ENCODE peak calls at places on chromosomes 5 and 9, in ten cellular contexts. One of them, this sample, is unnamed.

GRCh38 chr9:4615251-4615650 is 46.8 kb upstream of the PLPP6 start:
- DNase-seq in IMR-90: peak; percentile 64
- DNase-seq in psoas muscle: no peak
- DNase-seq in OCI-LY7: no peak
- DNase-seq in SK-N-SH: no peak
- DNase-seq in stomach: no peak
- DNase-seq in colonic mucosa: no peak
- DNase-seq in sigmoid colon: no peak
- DNase-seq in CD4-positive, CD25-positive, alpha-beta regulatory T cell: no peak
- DNase-seq in fibroblast of lung: peak; percentile 86
- DNase-seq in this sample: no peak

GRCh38 chr9:120856700-120857099 is 14.0 kb upstream of the PSMD5 start:
- DNase-seq in IMR-90: no peak
- DNase-seq in psoas muscle: no peak
- DNase-seq in OCI-LY7: no peak
- DNase-seq in SK-N-SH: no peak
- DNase-seq in stomach: peak; percentile 88
- DNase-seq in colonic mucosa: peak; percentile 75
- DNase-seq in sigmoid colon: no peak
- DNase-seq in CD4-positive, CD25-positive, alpha-beta regulatory T cell: no peak
- DNase-seq in fibroblast of lung: no peak
- DNase-seq in this sample: no peak

GRCh38 chr9:97041898-97042297 is 3.0 kb upstream of the CTSV start:
- DNase-seq in IMR-90: no peak
- DNase-seq in psoas muscle: no peak
- DNase-seq in OCI-LY7: no peak
- DNase-seq in SK-N-SH: no peak
- DNase-seq in stomach: no peak
- DNase-seq in colonic mucosa: peak; percentile 64
- DNase-seq in sigmoid colon: no peak
- DNase-seq in CD4-positive, CD25-positive, alpha-beta regulatory T cell: no peak
- DNase-seq in fibroblast of lung: no peak
- DNase-seq in this sample: no peak

GRCh38 chr5:111641533-111642230 is 115.3 kb downstream of the NREP start:
- DNase-seq in IMR-90: peak; percentile 90
- DNase-seq in psoas muscle: no peak
- DNase-seq in OCI-LY7: no peak
- DNase-seq in SK-N-SH: no peak
- DNase-seq in stomach: no peak
- DNase-seq in colonic mucosa: no peak
- DNase-seq in sigmoid colon: no peak
- DNase-seq in CD4-positive, CD25-positive, alpha-beta regulatory T cell: no peak
- DNase-seq in fibroblast of lung: peak; percentile 71
- DNase-seq in this sample: no peak

GRCh38 chr9:13728121-13728520 is 448.6 kb upstream of the MPDZ start:
- DNase-seq in IMR-90: no peak
- DNase-seq in psoas muscle: peak; percentile 40
- DNase-seq in OCI-LY7: no peak
- DNase-seq in SK-N-SH: no peak
- DNase-seq in stomach: no peak
- DNase-seq in colonic mucosa: no peak
- DNase-seq in sigmoid colon: peak; percentile 71
- DNase-seq in CD4-positive, CD25-positive, alpha-beta regulatory T cell: no peak
- DNase-seq in fibroblast of lung: no peak
- DNase-seq in this sample: no peak

GRCh38 chr9:38068616-38068865 is 486 bp downstream of the SHB start:
- DNase-seq in IMR-90: peak; percentile 59
- DNase-seq in psoas muscle: no peak
- DNase-seq in OCI-LY7: peak; percentile 30
- DNase-seq in SK-N-SH: peak; percentile 76
- DNase-seq in stomach: peak; percentile 46
- DNase-seq in colonic mucosa: peak; percentile 49
- DNase-seq in sigmoid colon: peak; percentile 73
- DNase-seq in CD4-positive, CD25-positive, alpha-beta regulatory T cell: peak; percentile 11
- DNase-seq in fibroblast of lung: peak; percentile 62
- DNase-seq in this sample: no peak

GRCh38 chr5:150599917-150600511 is 40.4 kb upstream of the SYNPO start:
- DNase-seq in IMR-90: peak; percentile 86
- DNase-seq in psoas muscle: peak; percentile 76
- DNase-seq in OCI-LY7: no peak
- DNase-seq in SK-N-SH: peak; percentile 86
- DNase-seq in stomach: peak; percentile 86
- DNase-seq in colonic mucosa: peak; percentile 90
- DNase-seq in sigmoid colon: peak; percentile 86
- DNase-seq in CD4-positive, CD25-positive, alpha-beta regulatory T cell: no peak
- DNase-seq in fibroblast of lung: peak; percentile 75
- DNase-seq in this sample: peak; percentile 91

GRCh38 chr5:93995126-93995621 is 253.8 kb upstream of the POU5F2 start:
- DNase-seq in IMR-90: no peak
- DNase-seq in psoas muscle: no peak
- DNase-seq in OCI-LY7: no peak
- DNase-seq in SK-N-SH: no peak
- DNase-seq in stomach: no peak
- DNase-seq in colonic mucosa: no peak
- DNase-seq in sigmoid colon: no peak
- DNase-seq in CD4-positive, CD25-positive, alpha-beta regulatory T cell: no peak
- DNase-seq in fibroblast of lung: peak; percentile 11
- DNase-seq in this sample: no peak

GRCh38 chr9:99024959-99025358 is 80.0 kb upstream of the TGFBR1 start:
- DNase-seq in IMR-90: peak; percentile 84
- DNase-seq in psoas muscle: no peak
- DNase-seq in OCI-LY7: no peak
- DNase-seq in SK-N-SH: no peak
- DNase-seq in stomach: no peak
- DNase-seq in colonic mucosa: no peak
- DNase-seq in sigmoid colon: no peak
- DNase-seq in CD4-positive, CD25-positive, alpha-beta regulatory T cell: no peak
- DNase-seq in fibroblast of lung: peak; percentile 64
- DNase-seq in this sample: peak; percentile 13

GRCh38 chr9:109101202-109101595 is 18.5 kb downstream of the TMEM245 start:
- DNase-seq in IMR-90: no peak
- DNase-seq in psoas muscle: no peak
- DNase-seq in OCI-LY7: no peak
- DNase-seq in SK-N-SH: no peak
- DNase-seq in stomach: no peak
- DNase-seq in colonic mucosa: no peak
- DNase-seq in sigmoid colon: no peak
- DNase-seq in CD4-positive, CD25-positive, alpha-beta regulatory T cell: no peak
- DNase-seq in fibroblast of lung: no peak
- DNase-seq in this sample: no peak

GRCh38 chr9:119771336-119771735 is 402.1 kb upstream of the BRINP1 start:
- DNase-seq in IMR-90: no peak
- DNase-seq in psoas muscle: no peak
- DNase-seq in OCI-LY7: no peak
- DNase-seq in SK-N-SH: no peak
- DNase-seq in stomach: no peak
- DNase-seq in colonic mucosa: no peak
- DNase-seq in sigmoid colon: no peak
- DNase-seq in CD4-positive, CD25-positive, alpha-beta regulatory T cell: no peak
- DNase-seq in fibroblast of lung: no peak
- DNase-seq in this sample: no peak

GRCh38 chr5:131280417-131280816 is 16.6 kb downstream of the CDC42SE2 start:
- DNase-seq in IMR-90: no peak
- DNase-seq in psoas muscle: no peak
- DNase-seq in OCI-LY7: no peak
- DNase-seq in SK-N-SH: no peak
- DNase-seq in stomach: no peak
- DNase-seq in colonic mucosa: no peak
- DNase-seq in sigmoid colon: no peak
- DNase-seq in CD4-positive, CD25-positive, alpha-beta regulatory T cell: no peak
- DNase-seq in fibroblast of lung: no peak
- DNase-seq in this sample: no peak
- H3K4me1 ChIP-seq in IMR-90: peaks cover 4% of the 10 kb centered on the region
- H3K4me1 ChIP-seq in psoas muscle: peaks cover 8% of the 10 kb centered on the region
- H3K4me1 ChIP-seq in OCI-LY7: peaks cover 41% of the 10 kb centered on the region
- H3K4me1 ChIP-seq in SK-N-SH: peaks cover 15% of the 10 kb centered on the region
- H3K4me1 ChIP-seq in stomach: peaks cover 16% of the 10 kb centered on the region
- H3K4me1 ChIP-seq in colonic mucosa: peaks cover 17% of the 10 kb centered on the region
- H3K4me1 ChIP-seq in sigmoid colon: no peaks in the 10 kb centered on the region
- H3K4me1 ChIP-seq in CD4-positive, CD25-positive, alpha-beta regulatory T cell: peaks cover 84% of the 10 kb centered on the region
- H3K4me1 ChIP-seq in fibroblast of lung: no peaks in the 10 kb centered on the region
- H3K4me1 ChIP-seq in this sample: peaks cover 5% of the 10 kb centered on the region

GRCh38 chr9:74949859-74950258 is 2.9 kb downstream of the C9orf40 start:
- DNase-seq in IMR-90: no peak
- DNase-seq in psoas muscle: no peak
- DNase-seq in OCI-LY7: no peak
- DNase-seq in SK-N-SH: no peak
- DNase-seq in stomach: no peak
- DNase-seq in colonic mucosa: no peak
- DNase-seq in sigmoid colon: no peak
- DNase-seq in CD4-positive, CD25-positive, alpha-beta regulatory T cell: no peak
- DNase-seq in fibroblast of lung: no peak
- DNase-seq in this sample: no peak
- H3K4me1 ChIP-seq in IMR-90: no peaks in the 10 kb centered on the region
- H3K4me1 ChIP-seq in psoas muscle: peaks cover 14% of the 10 kb centered on the region
- H3K4me1 ChIP-seq in OCI-LY7: peaks cover 32% of the 10 kb centered on the region
- H3K4me1 ChIP-seq in SK-N-SH: no peaks in the 10 kb centered on the region
- H3K4me1 ChIP-seq in stomach: no peaks in the 10 kb centered on the region
- H3K4me1 ChIP-seq in colonic mucosa: no peaks in the 10 kb centered on the region
- H3K4me1 ChIP-seq in sigmoid colon: no peaks in the 10 kb centered on the region
- H3K4me1 ChIP-seq in CD4-positive, CD25-positive, alpha-beta regulatory T cell: peaks cover 7% of the 10 kb centered on the region
- H3K4me1 ChIP-seq in fibroblast of lung: no peaks in the 10 kb centered on the region
- H3K4me1 ChIP-seq in this sample: peaks cover 7% of the 10 kb centered on the region

GRCh38 chr5:117690603-117691002 is 1116.0 kb upstream of the SEMA6A start:
- DNase-seq in IMR-90: no peak
- DNase-seq in psoas muscle: no peak
- DNase-seq in OCI-LY7: no peak
- DNase-seq in SK-N-SH: no peak
- DNase-seq in stomach: no peak
- DNase-seq in colonic mucosa: no peak
- DNase-seq in sigmoid colon: no peak
- DNase-seq in CD4-positive, CD25-positive, alpha-beta regulatory T cell: no peak
- DNase-seq in fibroblast of lung: no peak
- DNase-seq in this sample: no peak
- H3K4me1 ChIP-seq in IMR-90: no peaks in the 10 kb centered on the region
- H3K4me1 ChIP-seq in psoas muscle: no peaks in the 10 kb centered on the region
- H3K4me1 ChIP-seq in OCI-LY7: no peaks in the 10 kb centered on the region
- H3K4me1 ChIP-seq in SK-N-SH: no peaks in the 10 kb centered on the region
- H3K4me1 ChIP-seq in stomach: no peaks in the 10 kb centered on the region
- H3K4me1 ChIP-seq in colonic mucosa: no peaks in the 10 kb centered on the region
- H3K4me1 ChIP-seq in sigmoid colon: no peaks in the 10 kb centered on the region
- H3K4me1 ChIP-seq in CD4-positive, CD25-positive, alpha-beta regulatory T cell: no peaks in the 10 kb centered on the region
- H3K4me1 ChIP-seq in fibroblast of lung: no peaks in the 10 kb centered on the region
- H3K4me1 ChIP-seq in this sample: no peaks in the 10 kb centered on the region

DNA sequence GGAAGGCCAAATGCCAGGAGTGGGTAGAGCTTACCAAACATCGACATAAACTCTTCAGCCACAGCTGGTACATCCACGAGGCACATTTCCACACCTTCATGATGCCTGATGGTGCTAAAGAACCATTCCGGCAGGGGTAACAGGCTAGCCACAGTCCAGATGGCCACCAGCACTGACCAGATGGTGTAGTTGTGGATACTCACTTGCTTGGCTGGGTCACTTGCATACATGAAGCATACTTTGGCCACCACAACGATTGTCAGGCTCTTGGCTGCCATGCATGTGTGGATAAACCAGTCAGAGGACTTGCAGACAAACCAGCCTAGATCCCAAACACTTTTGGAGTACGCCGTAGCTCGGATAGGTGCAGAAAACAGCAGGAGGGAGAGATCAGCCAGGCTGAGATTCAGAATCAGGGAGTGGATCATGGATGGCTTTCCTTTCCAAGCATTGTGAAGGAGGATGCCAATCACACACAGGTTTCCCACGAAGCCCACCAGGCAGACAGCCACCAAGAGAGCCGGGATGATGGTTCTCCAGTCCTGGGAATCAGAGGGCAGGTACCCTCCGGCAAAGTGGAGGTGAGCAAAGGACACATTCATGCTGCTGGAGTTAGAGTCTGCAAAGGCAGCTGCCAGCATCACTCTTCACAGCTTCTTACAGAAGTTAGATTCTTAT is 378 bp downstream of the GPR151 start:
- DNase-seq in IMR-90: no peak
- DNase-seq in psoas muscle: no peak
- DNase-seq in OCI-LY7: no peak
- DNase-seq in SK-N-SH: no peak
- DNase-seq in stomach: no peak
- DNase-seq in colonic mucosa: no peak
- DNase-seq in sigmoid colon: no peak
- DNase-seq in CD4-positive, CD25-positive, alpha-beta regulatory T cell: no peak
- DNase-seq in fibroblast of lung: no peak
- DNase-seq in this sample: no peak
- H3K4me1 ChIP-seq in IMR-90: no peaks in the 10 kb centered on the region
- H3K4me1 ChIP-seq in psoas muscle: no peaks in the 10 kb centered on the region
- H3K4me1 ChIP-seq in OCI-LY7: no peaks in the 10 kb centered on the region
- H3K4me1 ChIP-seq in SK-N-SH: no peaks in the 10 kb centered on the region
- H3K4me1 ChIP-seq in stomach: no peaks in the 10 kb centered on the region
- H3K4me1 ChIP-seq in colonic mucosa: no peaks in the 10 kb centered on the region
- H3K4me1 ChIP-seq in sigmoid colon: no peaks in the 10 kb centered on the region
- H3K4me1 ChIP-seq in CD4-positive, CD25-positive, alpha-beta regulatory T cell: no peaks in the 10 kb centered on the region
- H3K4me1 ChIP-seq in fibroblast of lung: no peaks in the 10 kb centered on the region
- H3K4me1 ChIP-seq in this sample: no peaks in the 10 kb centered on the region

GRCh38 chr9:82153032-82153431 is 164.5 kb downstream of the SPATA31D1 start:
- DNase-seq in IMR-90: no peak
- DNase-seq in psoas muscle: no peak
- DNase-seq in OCI-LY7: no peak
- DNase-seq in SK-N-SH: no peak
- DNase-seq in stomach: no peak
- DNase-seq in colonic mucosa: no peak
- DNase-seq in sigmoid colon: no peak
- DNase-seq in CD4-positive, CD25-positive, alpha-beta regulatory T cell: no peak
- DNase-seq in fibroblast of lung: no peak
- DNase-seq in this sample: no peak

GRCh38 chr9:82147798-82148440 is 159.3 kb downstream of the SPATA31D1 start:
- DNase-seq in IMR-90: no peak
- DNase-seq in psoas muscle: no peak
- DNase-seq in OCI-LY7: no peak
- DNase-seq in SK-N-SH: no peak
- DNase-seq in stomach: no peak
- DNase-seq in colonic mucosa: no peak
- DNase-seq in sigmoid colon: no peak
- DNase-seq in CD4-positive, CD25-positive, alpha-beta regulatory T cell: no peak
- DNase-seq in fibroblast of lung: peak; percentile 62
- DNase-seq in this sample: no peak

GRCh38 chr9:82149647-82150046 is 161.1 kb downstream of the SPATA31D1 start:
- DNase-seq in IMR-90: no peak
- DNase-seq in psoas muscle: no peak
- DNase-seq in OCI-LY7: no peak
- DNase-seq in SK-N-SH: no peak
- DNase-seq in stomach: no peak
- DNase-seq in colonic mucosa: no peak
- DNase-seq in sigmoid colon: no peak
- DNase-seq in CD4-positive, CD25-positive, alpha-beta regulatory T cell: no peak
- DNase-seq in fibroblast of lung: no peak
- DNase-seq in this sample: no peak

GRCh38 chr9:82152181-82152580 is 163.6 kb downstream of the SPATA31D1 start:
- DNase-seq in IMR-90: peak; percentile 84
- DNase-seq in psoas muscle: no peak
- DNase-seq in OCI-LY7: no peak
- DNase-seq in SK-N-SH: no peak
- DNase-seq in stomach: no peak
- DNase-seq in colonic mucosa: no peak
- DNase-seq in sigmoid colon: no peak
- DNase-seq in CD4-positive, CD25-positive, alpha-beta regulatory T cell: no peak
- DNase-seq in fibroblast of lung: peak; percentile 93
- DNase-seq in this sample: no peak

GRCh38 chr9:82148849-82149544 is 160.4 kb downstream of the SPATA31D1 start:
- DNase-seq in IMR-90: peak; percentile 89
- DNase-seq in psoas muscle: no peak
- DNase-seq in OCI-LY7: no peak
- DNase-seq in SK-N-SH: peak; percentile 71
- DNase-seq in stomach: no peak
- DNase-seq in colonic mucosa: no peak
- DNase-seq in sigmoid colon: no peak
- DNase-seq in CD4-positive, CD25-positive, alpha-beta regulatory T cell: no peak
- DNase-seq in fibroblast of lung: peak; percentile 98
- DNase-seq in this sample: no peak
- H3K4me1 ChIP-seq in IMR-90: peaks cover 6% of the 10 kb centered on the region
- H3K4me1 ChIP-seq in psoas muscle: peaks cover 4% of the 10 kb centered on the region
- H3K4me1 ChIP-seq in OCI-LY7: no peaks in the 10 kb centered on the region
- H3K4me1 ChIP-seq in SK-N-SH: peaks cover 17% of the 10 kb centered on the region
- H3K4me1 ChIP-seq in stomach: no peaks in the 10 kb centered on the region
- H3K4me1 ChIP-seq in colonic mucosa: no peaks in the 10 kb centered on the region
- H3K4me1 ChIP-seq in sigmoid colon: no peaks in the 10 kb centered on the region
- H3K4me1 ChIP-seq in CD4-positive, CD25-positive, alpha-beta regulatory T cell: no peaks in the 10 kb centered on the region
- H3K4me1 ChIP-seq in fibroblast of lung: no peaks in the 10 kb centered on the region
- H3K4me1 ChIP-seq in this sample: no peaks in the 10 kb centered on the region